ENCODE peak calls at places on chromosomes 12 and 14, in five cellular contexts. J, D, A, P and V are unnamed samples.

GRCh38 chr12:3077572-3078081 is 448 bp downstream of the TSPAN9 start:
- DNase-seq in D (no peak), J (no peak), P (no peak), A (no peak), V (no peak)

GRCh38 chr12:96427269-96427729 is 27.1 kb upstream of the CDK17 start:
- DNase-seq in A (peak; percentile 16), D (peak; percentile 46), J (no peak), P (no peak), V (peak; percentile 54)

GRCh38 chr12:1907652-1908611 is 10.5 kb downstream of the CACNA2D4 start:
- DNase-seq in P (peak; percentile 12), D (no peak), J (no peak), A (no peak), V (no peak)

GRCh38 chr14:104353221-104353920 is 215.0 kb downstream of the KIF26A start:
- DNase-seq in A (no peak), J (no peak), P (no peak), D (no peak), V (no peak)

GRCh38 chr14:31934767-31935266 is 142.3 kb upstream of the ARHGAP5 start:
- DNase-seq in J (no peak), A (peak; percentile 33), P (no peak), D (no peak), V (peak; percentile 58)

GRCh38 chr14:20601522-20601921 is 10.3 kb upstream of the RNASE12 start:
- DNase-seq in P (no peak), D (no peak), A (no peak), J (no peak), V (no peak)

GRCh38 chr14:103216399-103216798 is 93.1 kb downstream of the TNFAIP2 start:
- DNase-seq in A (no peak), J (no peak), D (no peak), P (no peak), V (no peak)

GRCh38 chr12:29725587-29726320 is 58.0 kb downstream of the TMTC1 start:
- DNase-seq in A (peak; percentile 26), J (peak; percentile 54), P (no peak), D (no peak), V (no peak)

GRCh38 chr14:105472496-105472991 is 2.1 kb upstream of the CRIP2 start:
- DNase-seq in D (no peak), A (peak; percentile 72), J (no peak), P (no peak), V (no peak)

GRCh38 chr12:132700212-132700913 is 10.3 kb upstream of the PGAM5 start:
- DNase-seq in J (peak; percentile 44), D (no peak), A (no peak), P (no peak), V (no peak)

GRCh38 chr12:38053655-38054464 is 262.7 kb upstream of the ALG10B start:
- DNase-seq in A (peak; percentile 60), D (no peak), J (no peak), P (peak; percentile 22), V (no peak)

GRCh38 chr12:4701863-4702262 is 18.3 kb upstream of the GALNT8 start:
- DNase-seq in J (no peak), P (no peak), A (no peak), D (no peak), V (no peak)

GRCh38 chr12:77577756-77578155 is 252.9 kb upstream of the NAV3 start:
- DNase-seq in P (no peak), A (no peak), J (no peak), D (no peak), V (no peak)

GRCh38 chr14:55864890-55865655 is 253.1 kb upstream of the PELI2 start:
- DNase-seq in D (peak; percentile 27), P (peak; percentile 23), A (peak; percentile 13), J (no peak), V (no peak)

GRCh38 chr12:111025301-111025700 is 104.9 kb upstream of the MYL2 start:
- DNase-seq in P (no peak), D (no peak), A (no peak), J (no peak), V (no peak)

GRCh38 chr12:94987806-94988205 is 15.7 kb downstream of the NDUFA12 start:
- DNase-seq in J (no peak), P (no peak), D (no peak), A (no peak), V (no peak)

GRCh38 chr14:91380610-91381371 is 36.8 kb downstream of the CCDC88C start:
- DNase-seq in A (no peak), P (no peak), D (no peak), J (no peak), V (no peak)

DNA sequence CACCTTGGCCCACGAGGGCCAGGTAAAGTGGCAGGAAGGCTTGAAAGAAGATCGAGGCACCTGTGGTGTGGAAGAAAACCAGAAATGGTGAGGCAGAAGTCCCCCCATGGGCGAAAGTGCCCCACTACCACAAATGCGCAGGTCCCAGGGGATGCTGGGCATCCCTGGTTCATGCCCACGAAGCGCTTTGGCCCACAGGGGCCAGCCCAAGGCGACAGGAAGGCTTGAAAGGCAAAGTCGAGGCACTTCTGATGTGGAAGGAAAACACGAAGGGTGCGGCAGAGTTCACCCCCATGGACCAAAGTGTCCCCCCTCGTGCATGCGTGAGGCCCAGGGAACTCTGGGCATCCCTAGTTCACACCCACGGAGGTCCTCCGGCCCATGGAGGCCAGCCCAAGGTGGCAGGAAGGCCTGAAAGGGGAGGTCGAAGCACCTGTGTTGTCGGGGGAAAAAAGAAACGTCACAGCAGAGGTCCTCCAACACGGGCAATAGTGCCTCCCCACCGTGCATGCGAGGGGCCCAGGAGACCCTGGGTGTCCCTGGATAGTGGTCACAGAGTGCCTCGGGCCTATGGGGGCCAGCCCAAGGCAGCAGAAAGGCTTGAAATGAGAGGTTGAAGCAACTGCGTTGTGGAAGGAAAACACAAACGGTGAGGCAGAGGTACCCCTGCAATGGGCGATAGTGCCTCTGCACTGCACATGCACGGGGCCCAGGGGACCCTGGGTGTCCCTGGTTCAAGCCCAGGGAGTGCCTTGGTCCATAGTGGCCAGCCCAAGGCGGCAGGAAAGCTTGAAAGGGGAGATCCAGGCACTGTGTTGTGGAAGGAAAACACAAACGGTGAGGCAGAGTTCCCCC is 373.9 kb downstream of the ALG10 start:
- DNase-seq in D (no peak), A (peak; percentile 1), J (no peak), P (no peak), V (no peak)
- TF ChIP-seq SIN3A in D (no peak), A (no peak), J (no peak), P (no peak), V (no peak)

DNA sequence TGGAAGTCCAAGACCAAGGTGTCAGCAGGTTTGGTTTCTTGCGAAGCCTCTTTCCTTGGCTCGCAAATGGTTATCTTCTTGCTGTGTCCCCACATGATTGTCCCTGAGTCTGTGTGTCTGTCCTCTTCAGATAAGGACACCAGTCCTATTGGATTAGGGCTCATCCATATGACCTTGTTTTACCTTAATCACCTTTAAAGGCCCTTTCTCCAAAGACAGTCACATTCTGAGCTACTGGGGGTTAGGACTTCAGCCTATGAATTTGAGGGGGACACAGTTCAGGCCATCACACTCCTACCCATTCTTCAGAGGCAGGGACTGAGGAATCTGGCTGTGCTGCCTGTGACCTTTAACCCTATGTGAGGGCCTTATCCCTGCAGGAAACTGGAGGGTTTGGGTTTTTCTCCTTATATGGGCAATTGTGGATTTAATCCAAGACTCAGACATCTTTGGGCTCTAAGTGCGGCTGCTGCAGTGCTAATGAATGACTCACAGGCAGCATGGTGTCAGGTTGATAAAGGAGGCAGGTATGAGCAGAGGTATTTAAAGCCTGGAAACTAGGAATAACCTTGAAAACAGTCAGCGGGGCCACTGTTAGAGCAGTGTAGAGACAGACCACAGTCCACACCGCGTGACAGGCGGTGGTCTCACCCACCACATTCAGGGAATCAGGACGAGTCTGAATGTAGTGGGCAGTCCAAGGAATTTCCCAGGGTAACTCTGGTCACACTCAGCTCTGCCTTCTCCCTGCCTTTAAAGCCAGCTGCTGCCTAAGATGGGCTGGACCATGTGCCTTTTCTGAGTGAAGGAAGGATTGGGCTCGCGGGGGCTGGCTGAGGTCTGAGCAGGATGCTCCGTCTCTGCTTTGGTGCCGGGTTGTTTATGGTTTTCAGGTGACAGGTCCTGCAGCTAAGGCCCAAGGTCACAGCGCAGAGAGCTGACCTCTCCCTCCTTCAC is 10.3 kb downstream of the TPCN1 start:
- DNase-seq in J (no peak), P (peak; percentile 43), A (no peak), D (no peak), V (peak; percentile 54)
- H3K4me2 ChIP-seq in J (no peak overlapping the region), P (peak overlapping the region; percentile 23), A (no peak overlapping the region), D (no peak overlapping the region), V (peak overlapping the region; percentile 58)

DNA sequence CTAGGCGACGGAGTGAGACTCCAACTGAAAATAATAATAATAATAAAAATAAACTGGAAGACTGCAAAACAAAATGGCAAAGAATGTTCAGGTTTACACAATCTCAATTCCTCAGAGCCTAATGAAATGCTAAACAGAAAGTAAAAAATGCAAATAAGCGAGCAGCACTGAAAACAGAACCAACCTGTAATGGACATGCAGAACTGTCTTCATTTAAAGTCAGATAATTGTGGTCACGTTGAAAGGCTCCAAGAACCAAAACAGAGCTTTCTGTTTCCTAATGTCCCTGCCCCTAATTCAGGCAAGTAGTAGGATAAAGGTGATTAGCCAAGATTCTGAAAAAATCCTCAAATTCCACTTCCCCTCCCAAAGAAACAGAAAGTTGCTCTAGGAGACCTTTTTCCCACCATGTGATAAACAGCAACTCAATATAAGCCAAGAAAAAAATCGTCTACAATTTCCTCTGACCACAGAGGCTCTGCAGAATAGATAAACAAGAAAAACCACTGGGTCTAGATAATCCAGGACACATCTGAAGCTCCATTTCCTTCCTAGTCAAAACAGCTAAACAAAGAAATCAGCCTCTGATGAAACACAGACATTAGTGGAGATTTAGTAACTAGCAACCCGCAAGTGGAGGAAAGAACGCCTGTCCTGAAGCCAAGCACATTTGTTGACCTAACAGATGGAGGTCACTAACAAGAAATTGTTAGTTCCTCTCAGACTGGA is 3.0 kb downstream of the MIS18BP1 start:
- DNase-seq in P (no peak), A (no peak), D (no peak), J (no peak), V (no peak)
- TF ChIP-seq SIN3A in P (no peak), A (no peak), D (no peak), J (no peak), V (no peak)

GRCh38 chr14:92794547-92794941 is 439 bp downstream of the GOLGA5 start:
- DNase-seq in D (no peak), P (peak; percentile 12), J (no peak), A (peak; percentile 54), V (no peak)
- H3K4me2 ChIP-seq in D (peak overlapping the region; percentile 77), P (peak overlapping the region; percentile 95), J (peak overlapping the region; percentile 81), A (peak overlapping the region; percentile 76), V (peak overlapping the region; percentile 94)